ENCODE peak calls at places on chromosomes 5 and 9, in seven cellular contexts. Q is sigmoid colon, E is body of pancreas, M is HepG2, J is mesenchymal stem cell, U is substantia nigra, W is psoas muscle. I is an unnamed sample.

GRCh38 chr9:126228779-126229444 is 97.7 kb upstream of the MVB12B start:
- DNase-seq in M (peak), W (peak), Q (peak), E (peak), J (peak), U (peak), I (peak)

GRCh38 chr9:37969130-37969529 is 65.2 kb upstream of the SLC25A51 start:
- DNase-seq in M (peak), Q (no peak), W (no peak), E (peak), J (no peak), U (no peak), I (no peak)

GRCh38 chr5:43231977-43232376 is 40.0 kb downstream of the NIM1K start:
- DNase-seq in M (no peak), Q (no peak), W (no peak), J (no peak), U (no peak), E (peak), I (no peak)

GRCh38 chr5:178249191-178249989 is 16.8 kb upstream of the PHYKPL start:
- DNase-seq in J (no peak), E (no peak), M (no peak), Q (no peak), U (peak), W (no peak), I (no peak)

GRCh38 chr5:9670371-9670770 is 40.2 kb upstream of the TAS2R1 start:
- DNase-seq in M (no peak), Q (no peak), E (no peak), U (no peak), J (no peak), W (no peak), I (no peak)

GRCh38 chr5:101425345-101425744 is 522.3 kb upstream of the ST8SIA4 start:
- DNase-seq in Q (no peak), U (no peak), J (peak), M (no peak), W (no peak), E (no peak), I (no peak)

GRCh38 chr5:140116716-140117115 is 2.8 kb downstream of the PURA start:
- DNase-seq in W (no peak), E (no peak), Q (no peak), J (no peak), M (no peak), U (no peak), I (no peak)

GRCh38 chr9:124068248-124068647 is 56.7 kb downstream of the LHX2 start:
- DNase-seq in E (no peak), M (no peak), W (no peak), U (no peak), Q (no peak), J (no peak), I (no peak)

GRCh38 chr5:39198080-39198479 is 21.3 kb downstream of the FYB1 start:
- DNase-seq in E (no peak), J (no peak), Q (no peak), M (peak), W (no peak), U (no peak), I (no peak)

GRCh38 chr5:110639307-110639902 is 87.1 kb downstream of the TMEM232 start:
- DNase-seq in M (no peak), E (no peak), U (no peak), W (no peak), J (no peak), Q (no peak), I (no peak)

GRCh38 chr9:128116104-128117083 is 11.1 kb downstream of the PTGES2 start:
- DNase-seq in J (no peak), W (peak), Q (peak), M (no peak), E (peak), U (no peak), I (no peak)

GRCh38 chr5:73229271-73229670 is 56.3 kb downstream of the TMEM174 start:
- DNase-seq in M (no peak), Q (no peak), W (no peak), J (no peak), U (no peak), E (no peak), I (no peak)

GRCh38 chr5:31678180-31678579 is 39.2 kb downstream of the PDZD2 start:
- DNase-seq in J (no peak), E (no peak), Q (no peak), W (no peak), U (no peak), M (no peak), I (no peak)

GRCh38 chr9:17926246-17926645 is 347.4 kb downstream of the SH3GL2 start:
- DNase-seq in W (no peak), Q (no peak), M (no peak), E (no peak), U (no peak), J (no peak), I (no peak)

GRCh38 chr9:93093449-93094293 is 2.3 kb upstream of the CARD19 start:
- DNase-seq in W (no peak), M (no peak), Q (peak), U (no peak), J (no peak), E (no peak), I (no peak)

GRCh38 chr5:132406144-132406783 is 36.8 kb downstream of the SLC22A5 start:
- DNase-seq in Q (no peak), E (no peak), U (no peak), W (no peak), M (no peak), J (no peak), I (no peak)

GRCh38 chr5:66144799-66145390 is 795 bp downstream of the SREK1 start:
- DNase-seq in E (no peak), W (no peak), J (no peak), M (peak), Q (no peak), U (no peak), I (peak)

GRCh38 chr5:18789216-18789615 is 1155.0 kb downstream of the TAF11L14 start:
- DNase-seq in U (no peak), Q (no peak), M (no peak), J (no peak), E (no peak), W (no peak), I (no peak)

GRCh38 chr5:141135030-141135717 is at the start of gene PCDHB5:
- DNase-seq in U (no peak), J (peak), M (no peak), Q (no peak), W (no peak), E (peak), I (no peak)

GRCh38 chr9:123542435-123543225 is 186.6 kb downstream of the CRB2 start:
- DNase-seq in J (no peak), W (no peak), U (no peak), E (no peak), M (peak), Q (no peak), I (no peak)

GRCh38 chr9:93900971-93901861 is 53.9 kb downstream of the BARX1 start:
- DNase-seq in W (no peak), Q (peak), M (no peak), U (no peak), J (no peak), E (peak), I (no peak)

GRCh38 chr9:124033967-124034366 is 22.4 kb downstream of the LHX2 start:
- DNase-seq in U (no peak), Q (peak), M (no peak), E (no peak), W (no peak), J (no peak), I (no peak)

GRCh38 chr9:136119259-136120118 is 814 bp upstream of the TMEM250 start:
- DNase-seq in W (peak), M (peak), J (peak), E (no peak), U (no peak), Q (no peak), I (no peak)

GRCh38 chr5:41252036-41252435 is 38.7 kb upstream of the C6 start:
- DNase-seq in U (no peak), M (no peak), E (no peak), Q (no peak), J (no peak), W (no peak), I (no peak)

GRCh38 chr5:144187699-144188294 is 17.1 kb downstream of the KCTD16 start:
- DNase-seq in E (peak), Q (peak), U (no peak), J (peak), W (peak), M (peak), I (no peak)

GRCh38 chr5:172009536-172010270 is 3.3 kb upstream of the FBXW11 start:
- DNase-seq in W (no peak), E (no peak), M (no peak), U (no peak), J (no peak), Q (no peak), I (no peak)

GRCh38 chr5:31478901-31479300 is 53.0 kb downstream of the DROSHA start:
- DNase-seq in W (no peak), M (no peak), E (no peak), J (no peak), Q (no peak), U (no peak), I (no peak)

GRCh38 chr9:130366072-130366471 is 78.7 kb upstream of the ASS1 start:
- DNase-seq in J (no peak), E (no peak), W (no peak), Q (no peak), M (no peak), U (no peak), I (no peak)

GRCh38 chr9:130366888-130367550 is 77.7 kb upstream of the ASS1 start:
- DNase-seq in Q (no peak), J (no peak), W (no peak), M (no peak), E (no peak), U (no peak), I (no peak)

GRCh38 chr9:130371196-130371966 is 73.4 kb upstream of the ASS1 start:
- DNase-seq in W (no peak), J (no peak), E (no peak), U (no peak), M (no peak), Q (no peak), I (no peak)

GRCh38 chr9:130370226-130370625 is 74.5 kb upstream of the ASS1 start:
- DNase-seq in W (no peak), M (no peak), Q (no peak), U (no peak), E (no peak), J (no peak), I (no peak)

GRCh38 chr9:130368631-130369103 is 76.1 kb upstream of the ASS1 start:
- DNase-seq in U (no peak), Q (no peak), M (no peak), J (peak), W (no peak), E (no peak), I (no peak)
- H3K27ac ChIP-seq in U (no peak), Q (no peak), M (no peak), J (no peak), W (no peak), E (no peak), I (no peak)

DNA sequence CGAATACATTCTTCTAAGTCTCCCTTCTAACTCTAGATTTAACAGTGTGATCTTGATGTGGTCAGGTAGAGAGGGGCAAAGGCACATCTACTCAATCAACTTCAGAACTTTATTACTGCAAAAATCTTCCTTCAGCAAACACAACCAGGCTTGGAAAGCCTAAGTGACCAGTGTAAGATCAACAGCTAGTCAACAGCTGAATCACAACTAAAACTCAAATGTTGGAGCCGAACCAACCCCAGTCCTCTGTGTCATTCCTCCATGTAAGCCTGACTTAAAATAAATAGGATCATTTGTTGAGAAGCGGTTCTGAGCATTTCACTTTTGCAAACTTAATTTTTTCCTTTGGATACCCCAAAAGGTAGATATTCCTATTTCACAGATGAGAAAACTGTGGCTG is 352.7 kb downstream of the EBF1 start:
- DNase-seq in E (no peak), M (no peak), U (no peak), J (no peak), Q (no peak), W (no peak), I (no peak)
- H3K27ac ChIP-seq in E (no peak), M (no peak), U (no peak), J (no peak), Q (no peak), W (no peak), I (no peak)

DNA sequence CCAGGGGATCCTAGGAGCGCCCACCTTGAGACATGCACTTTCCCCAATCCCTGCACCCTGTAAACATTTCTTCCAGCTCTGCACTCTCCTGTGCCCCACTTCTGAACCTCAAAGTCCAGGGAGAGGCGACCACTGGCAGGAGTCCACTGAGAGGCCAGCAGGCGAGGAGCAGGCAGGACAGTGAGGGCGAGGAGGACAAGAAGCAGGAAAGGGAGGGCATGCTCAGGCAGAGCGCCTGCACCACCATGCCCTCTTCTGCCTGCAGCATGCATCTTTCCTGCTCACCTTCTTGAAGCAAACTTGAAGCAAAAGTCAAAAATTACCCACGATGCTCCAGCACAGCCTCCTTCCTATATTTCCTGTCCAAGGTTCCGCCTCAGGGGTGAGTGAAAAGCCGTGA is 10.1 kb downstream of the ARSB start:
- DNase-seq in W (no peak), J (no peak), U (no peak), E (no peak), M (no peak), Q (no peak), I (no peak)
- H3K27ac ChIP-seq in W (no peak), J (no peak), U (peak), E (no peak), M (no peak), Q (no peak), I (no peak)

DNA sequence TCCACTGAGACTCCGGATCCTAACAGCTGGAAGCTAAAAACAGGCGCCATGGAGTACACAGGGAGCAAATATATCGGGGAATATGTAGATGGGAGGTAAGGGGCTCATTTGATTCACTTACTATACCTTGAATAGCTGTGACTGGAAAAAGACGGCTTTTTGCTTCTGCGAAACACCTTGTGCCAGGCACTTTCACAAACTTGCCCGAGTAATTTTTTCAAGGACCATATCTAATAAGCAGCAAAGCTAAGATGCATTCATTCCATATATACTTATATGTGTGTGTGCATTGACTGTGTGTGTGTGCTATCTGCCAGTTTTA is 178 bp downstream of the MORN5 start:
- DNase-seq in E (no peak), Q (no peak), U (no peak), M (no peak), W (no peak), J (no peak), I (no peak)
- H3K27ac ChIP-seq in E (no peak), Q (peak), U (no peak), M (no peak), W (peak), J (no peak), I (no peak)

GRCh38 chr5:67163863-67164595 is 32.6 kb downstream of the CD180 start:
- DNase-seq in U (no peak), J (no peak), W (no peak), M (no peak), E (no peak), Q (no peak), I (no peak)

GRCh38 chr5:67164856-67165523 is 31.6 kb downstream of the CD180 start:
- DNase-seq in M (no peak), E (no peak), J (no peak), W (no peak), Q (no peak), U (no peak), I (no peak)

GRCh38 chr5:67166886-67167285 is 29.7 kb downstream of the CD180 start:
- DNase-seq in W (no peak), U (no peak), Q (no peak), M (no peak), E (no peak), J (no peak), I (no peak)

GRCh38 chr5:67165524-67166459 is 30.8 kb downstream of the CD180 start:
- DNase-seq in U (peak), E (peak), W (peak), M (no peak), Q (peak), J (peak), I (peak)

GRCh38 chr5:67166460-67166871 is 30.1 kb downstream of the CD180 start:
- DNase-seq in E (peak), J (no peak), Q (peak), M (no peak), W (peak), U (no peak), I (no peak)
- H3K27ac ChIP-seq in E (peak), J (no peak), Q (peak), M (no peak), W (peak), U (peak), I (no peak)

GRCh38 chr9:90822866-90823265 is 21.2 kb downstream of the SYK start:
- DNase-seq in E (no peak), W (no peak), J (no peak), M (no peak), Q (no peak), U (no peak), I (no peak)

GRCh38 chr9:90826326-90827020 is 24.9 kb downstream of the SYK start:
- DNase-seq in W (no peak), Q (no peak), M (no peak), U (no peak), E (no peak), J (no peak), I (no peak)

GRCh38 chr9:90827181-90827866 is 25.7 kb downstream of the SYK start:
- DNase-seq in E (no peak), M (no peak), Q (no peak), U (no peak), W (no peak), J (no peak), I (no peak)

GRCh38 chr9:90821697-90822096 is 20.1 kb downstream of the SYK start:
- DNase-seq in Q (no peak), E (no peak), U (no peak), W (no peak), M (no peak), J (peak), I (no peak)

GRCh38 chr9:90825586-90825985 is 24.0 kb downstream of the SYK start:
- DNase-seq in U (no peak), E (no peak), M (no peak), Q (no peak), J (no peak), W (no peak), I (no peak)
- H3K27ac ChIP-seq in U (no peak), E (no peak), M (no peak), Q (no peak), J (no peak), W (no peak), I (no peak)

GRCh38 chr5:127519527-127519926 is 2.1 kb downstream of the PRRC1 start:
- DNase-seq in Q (no peak), M (no peak), U (no peak), W (no peak), E (no peak), J (peak), I (no peak)
- H3K27ac ChIP-seq in Q (no peak), M (no peak), U (no peak), W (no peak), E (no peak), J (no peak), I (no peak)

I was measured in iPS DF 6.9.